ENCODE peak calls at places on chromosome 12, in four cellular contexts. Q is esophagus muscularis mucosa, W is Panc1, S is fibroblast of lung. G is an unnamed sample. For H3K36me3, the result is how much of the 10 kb centered on the place peaks cover.

GRCh38 chr12:3134526-3135135 is 57.5 kb downstream of the TSPAN9 start:
- DNase-seq in W (no peak), Q (no peak), S (no peak), G (no peak)

GRCh38 chr12:62862259-62862881 is 72.6 kb downstream of the PPM1H start:
- DNase-seq in Q (no peak), W (peak), S (peak), G (no peak)

GRCh38 chr12:78146365-78146772 is 315.7 kb downstream of the NAV3 start:
- DNase-seq in S (peak), Q (no peak), W (peak), G (no peak)

GRCh38 chr12:105933671-105934665 is 204.8 kb downstream of the NUAK1 start:
- DNase-seq in W (no peak), S (peak), Q (no peak), G (no peak)

GRCh38 chr12:89875809-89876208 is 167.2 kb upstream of the ATP2B1 start:
- DNase-seq in W (no peak), S (no peak), Q (no peak), G (no peak)

GRCh38 chr12:41509655-41510054 is 321.5 kb downstream of the PDZRN4 start:
- DNase-seq in W (no peak), S (no peak), Q (no peak), G (no peak)

GRCh38 chr12:127162902-127163301 is 1104.1 kb upstream of the TMEM132C start:
- DNase-seq in S (peak), W (no peak), Q (peak), G (no peak)

GRCh38 chr12:14216405-14217294 is 148.8 kb upstream of the ATF7IP start:
- DNase-seq in W (no peak), S (peak), Q (no peak), G (no peak)

GRCh38 chr12:72271401-72271740 is 799 bp upstream of the TRHDE start:
- DNase-seq in W (no peak), Q (no peak), S (peak), G (peak)

GRCh38 chr12:74980510-74980909 is 229.1 kb downstream of the KCNC2 start:
- DNase-seq in S (no peak), Q (no peak), W (no peak), G (no peak)

GRCh38 chr12:58026892-58027891 is 85.8 kb downstream of the ATP23 start:
- DNase-seq in W (no peak), Q (no peak), S (no peak), G (no peak)

GRCh38 chr12:130621696-130622298 is 94.3 kb downstream of the RIMBP2 start:
- DNase-seq in Q (no peak), S (no peak), W (no peak), G (no peak)

GRCh38 chr12:3326850-3327780 is 163.9 kb upstream of the PRMT8 start:
- DNase-seq in Q (no peak), S (no peak), W (no peak), G (no peak)

GRCh38 chr12:53493610-53494391 is 5.5 kb downstream of the MAP3K12 start:
- DNase-seq in W (no peak), Q (no peak), S (no peak), G (no peak)

GRCh38 chr12:56104815-56105476 is 587 bp downstream of the PA2G4 start:
- DNase-seq in Q (no peak), S (no peak), W (no peak), G (no peak)

GRCh38 chr12:117140397-117141096 is 41.3 kb upstream of the TESC start:
- DNase-seq in W (no peak), S (no peak), Q (no peak), G (no peak)

GRCh38 chr12:9784816-9785215 is 24.1 kb upstream of the CD69 start:
- DNase-seq in W (no peak), Q (no peak), S (no peak), G (no peak)

GRCh38 chr12:107282628-107283027 is 189.3 kb upstream of the CRY1 start:
- DNase-seq in S (no peak), Q (peak), W (no peak), G (no peak)

GRCh38 chr12:77372026-77372425 is 306.7 kb upstream of the E2F7 start:
- DNase-seq in S (no peak), W (no peak), Q (no peak), G (no peak)

GRCh38 chr12:13561923-13562322 is 365.4 kb downstream of the EMP1 start:
- DNase-seq in W (no peak), Q (no peak), S (no peak), G (no peak)

GRCh38 chr12:58877243-58877743 is 43.0 kb downstream of the LRIG3 start:
- DNase-seq in S (peak), W (peak), Q (no peak), G (no peak)

GRCh38 chr12:14207946-14208612 is 157.4 kb upstream of the ATF7IP start:
- DNase-seq in W (no peak), S (no peak), Q (no peak), G (no peak)

GRCh38 chr12:85329913-85330312 is 49.9 kb downstream of the ALX1 start:
- DNase-seq in W (no peak), S (no peak), Q (no peak), G (no peak)

GRCh38 chr12:3490848-3491382 is at the start of gene PRMT8:
- DNase-seq in Q (no peak), W (no peak), S (peak), G (no peak)

GRCh38 chr12:12628013-12628412 is 16.3 kb downstream of the CREBL2 start:
- DNase-seq in Q (no peak), W (no peak), S (no peak), G (no peak)

GRCh38 chr12:24780969-24781368 is 167.9 kb downstream of the BCAT1 start:
- DNase-seq in Q (no peak), S (peak), W (no peak), G (no peak)

GRCh38 chr12:51905507-51906438 is 1.5 kb upstream of the ACVRL1 start:
- DNase-seq in S (peak), Q (no peak), W (no peak), G (no peak)

DNA sequence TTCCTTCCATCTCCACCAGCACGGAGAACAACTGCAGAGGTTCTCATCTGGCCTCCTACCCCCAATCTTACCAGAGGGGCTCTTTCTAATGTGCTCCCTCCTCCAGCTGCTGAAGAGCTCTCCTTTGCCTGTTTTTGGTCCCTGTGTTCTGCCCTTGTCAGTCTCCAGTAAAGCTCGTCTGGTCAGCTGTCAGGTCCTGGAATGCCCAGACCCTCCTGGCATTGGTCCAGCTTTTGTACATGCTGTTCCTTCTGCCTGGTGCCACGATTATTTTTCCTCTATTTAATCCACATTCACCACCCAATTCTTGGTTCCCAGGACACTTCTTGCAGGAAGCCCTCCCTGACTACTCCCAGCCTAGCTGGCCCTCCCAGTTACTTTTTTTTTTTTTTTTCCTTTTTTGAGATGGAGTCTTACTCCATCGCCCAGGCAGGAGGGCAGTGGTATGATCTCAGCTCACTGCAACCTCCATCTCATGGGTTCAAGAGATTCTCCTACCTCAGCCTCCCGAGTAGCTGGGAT is 6.5 kb downstream of the SLC8B1 start:
- DNase-seq in W (no peak), Q (no peak), S (no peak), G (no peak)
- H3K36me3 ChIP-seq in W (under half), Q (under half), S (under half), G (half or more)

GRCh38 chr12:124443929-124444712 is 123.3 kb downstream of the NCOR2 start:
- DNase-seq in W (no peak), Q (no peak), S (peak), G (no peak)
- H3K36me3 ChIP-seq in W (under half), Q (half or more), S (under half), G (under half)

DNA sequence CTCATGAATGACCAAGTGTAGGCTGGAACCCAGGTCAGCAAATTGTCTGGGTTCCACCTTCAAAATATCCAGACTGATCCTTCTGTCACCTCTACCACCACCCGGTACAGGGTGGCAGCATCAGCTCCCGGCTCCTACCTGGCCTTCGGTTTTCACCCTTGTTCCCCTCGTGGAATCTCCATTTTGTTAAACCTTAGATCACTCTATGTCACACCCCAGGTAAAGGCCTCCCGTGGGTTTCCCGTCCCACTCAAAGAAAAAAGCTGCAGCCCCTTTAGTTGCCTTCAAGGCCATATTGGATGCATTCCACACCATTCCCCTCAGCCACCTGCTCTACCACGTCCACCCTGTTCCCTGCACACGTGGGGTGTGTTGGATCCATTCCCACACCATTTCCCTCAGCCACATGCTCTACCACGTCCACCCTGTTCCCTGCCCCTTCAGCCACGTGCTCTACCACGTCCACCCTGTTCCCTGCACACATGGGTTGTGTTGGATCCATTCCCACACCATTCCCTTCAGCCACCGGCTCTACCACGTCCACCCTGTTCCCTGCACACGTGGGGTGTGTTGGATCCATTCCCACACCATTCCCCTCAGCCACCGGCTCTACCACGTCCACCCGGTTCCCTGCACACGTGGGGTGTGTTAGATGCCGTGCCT is 23.8 kb downstream of the SLC6A13 start:
- DNase-seq in W (no peak), Q (peak), S (no peak), G (no peak)
- H3K36me3 ChIP-seq in W (under half), Q (under half), S (under half), G (under half)

GRCh38 chr12:131843527-131843926 is 15.3 kb downstream of the MMP17 start:
- DNase-seq in W (no peak), S (no peak), Q (no peak), G (no peak)

GRCh38 chr12:131847456-131847855 is 19.3 kb downstream of the MMP17 start:
- DNase-seq in Q (no peak), S (no peak), W (no peak), G (no peak)

GRCh38 chr12:131844656-131845055 is 16.5 kb downstream of the MMP17 start:
- DNase-seq in Q (no peak), W (no peak), S (no peak), G (no peak)

GRCh38 chr12:131844140-131844539 is 15.9 kb downstream of the MMP17 start:
- DNase-seq in W (no peak), Q (no peak), S (no peak), G (no peak)

GRCh38 chr12:131845121-131845520 is 16.9 kb downstream of the MMP17 start:
- DNase-seq in S (no peak), Q (no peak), W (no peak), G (no peak)
- H3K36me3 ChIP-seq in S (under half), Q (under half), W (under half), G (under half)

DNA sequence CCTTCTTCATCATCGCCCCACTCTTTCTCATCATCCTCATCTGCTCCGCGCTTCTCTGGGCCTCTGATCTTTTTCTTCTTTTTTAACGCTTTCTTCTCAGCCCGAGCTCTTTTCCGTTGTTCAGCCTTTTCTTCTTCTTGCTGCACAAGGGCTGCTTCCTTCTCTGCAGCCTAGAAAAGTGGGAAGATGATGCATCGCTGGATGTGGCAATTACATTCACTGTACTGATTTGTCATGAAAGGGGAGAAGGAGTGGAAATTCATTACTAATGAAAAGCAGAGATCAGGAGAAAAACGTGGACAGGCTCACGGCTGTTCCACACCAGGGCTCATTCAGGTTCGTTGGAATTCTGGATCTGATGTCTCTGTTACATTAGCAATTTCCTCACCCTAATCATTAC is 15.1 kb downstream of the FICD start:
- DNase-seq in W (no peak), S (no peak), Q (no peak), G (no peak)
- H3K36me3 ChIP-seq in W (under half), S (under half), Q (half or more), G (half or more)

DNA sequence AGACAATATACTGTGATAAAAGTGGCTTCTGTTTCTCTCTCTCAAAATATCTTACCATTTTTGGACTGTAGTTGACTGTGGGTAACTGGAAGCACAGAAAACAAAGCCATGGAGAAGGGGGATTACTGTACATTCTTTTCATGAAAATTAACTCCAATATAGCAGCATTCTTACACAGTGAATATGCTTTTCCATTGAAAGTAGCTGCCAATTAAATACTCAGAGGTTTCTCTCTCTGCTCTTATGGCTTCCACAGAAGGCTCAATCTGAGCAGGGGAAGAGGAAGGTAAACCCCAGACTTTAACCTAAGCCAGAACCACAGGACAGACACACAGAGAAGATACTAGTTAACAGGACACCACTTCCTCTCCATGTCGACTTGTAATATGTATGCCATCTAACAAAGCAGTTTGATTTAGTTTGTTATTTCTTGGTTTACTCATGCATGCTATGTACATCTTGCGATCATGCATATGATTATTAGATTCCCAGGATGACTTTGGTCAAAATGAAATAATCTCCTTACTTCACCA is 150.2 kb downstream of the SSPN start:
- DNase-seq in W (no peak), Q (no peak), S (no peak), G (no peak)
- H3K36me3 ChIP-seq in W (under half), Q (under half), S (under half), G (under half)

DNA sequence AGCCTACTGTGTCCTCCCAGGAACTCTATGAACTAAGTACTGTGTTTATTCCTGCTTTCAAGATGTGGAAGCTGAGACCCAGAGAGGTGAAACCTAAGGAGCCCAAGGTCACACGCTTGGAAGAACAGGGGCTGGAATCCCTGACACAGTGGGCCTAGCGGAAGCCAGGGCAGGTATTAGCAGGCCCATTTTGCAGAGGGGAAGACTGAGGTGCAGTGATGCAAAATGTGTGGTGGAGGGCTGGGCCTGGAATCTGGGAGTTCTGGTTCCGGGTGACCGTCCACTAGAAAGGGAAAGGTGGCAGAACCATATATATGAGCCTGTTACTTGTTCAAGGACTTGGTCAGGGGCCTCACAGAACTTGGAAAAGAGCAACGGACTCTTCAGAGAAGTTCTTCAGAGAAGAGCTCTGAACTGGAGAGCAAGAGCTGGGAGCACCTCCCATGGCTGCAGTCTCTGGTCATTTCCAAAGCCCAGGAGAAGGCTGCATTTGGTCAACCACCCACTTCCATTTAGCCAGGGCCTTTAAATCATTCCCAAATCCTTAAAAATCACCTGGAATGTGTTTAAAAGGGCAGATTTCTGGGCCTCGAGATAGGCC is 119.5 kb downstream of the CHST11 start:
- DNase-seq in W (no peak), Q (no peak), S (no peak), G (no peak)
- H3K36me3 ChIP-seq in W (under half), Q (under half), S (under half), G (under half)

GRCh38 chr12:49798934-49799333 is 29.3 kb downstream of the NCKAP5L start:
- DNase-seq in W (no peak), S (no peak), Q (no peak), G (no peak)
- H3K36me3 ChIP-seq in W (under half), S (under half), Q (half or more), G (under half)

GRCh38 chr12:33439587-33440011 is at the start of gene SYT10:
- DNase-seq in W (no peak), S (no peak), Q (no peak), G (no peak)
- H3K36me3 ChIP-seq in W (under half), S (under half), Q (under half), G (under half)

G was measured in HAP-1.